ENCODE peak calls at places on chromosomes 4 and X, in nine cellular contexts. S is ascending aorta, B is fibroblast of lung, X is A549, P is left ventricle myocardium inferior, C is DND-41, I is sigmoid colon, H is GM23338, G is lower lobe of right lung. K is an unnamed sample.

GRCh38 chr4:168654206-168655174 is 157.6 kb downstream of the PALLD start:
- DNase-seq in P (no peak), I (no peak), X (no peak), G (no peak), C (no peak), H (peak; percentile 37), B (no peak), S (no peak), K (no peak)

GRCh38 chr4:96183630-96184029 is 343.7 kb downstream of the PDHA2 start:
- DNase-seq in H (no peak), X (no peak), C (no peak), G (no peak), S (no peak), P (no peak), I (no peak), B (no peak), K (no peak)

GRCh38 chr4:105878668-105879067 is 16.6 kb upstream of the NPNT start:
- DNase-seq in B (no peak), P (no peak), H (no peak), C (no peak), S (no peak), I (no peak), G (no peak), X (no peak), K (no peak)

GRCh38 chrX:318739-319578 is at the start of gene GTPBP6:
- DNase-seq in P (peak; percentile 100), G (peak; percentile 100), B (peak; percentile 99), C (peak; percentile 99), S (peak; percentile 99), H (peak; percentile 100), I (peak; percentile 100), X (peak; percentile 100), K (peak; percentile 99)

GRCh38 chrX:110004210-110004609 is 1.3 kb downstream of the TMEM164 start:
- DNase-seq in B (no peak), I (no peak), S (no peak), C (no peak), G (peak; percentile 63), X (peak; percentile 13), P (no peak), H (no peak), K (no peak)

GRCh38 chr4:101020956-101021355 is 326.4 kb downstream of the PPP3CA start:
- DNase-seq in S (no peak), X (peak; percentile 27), B (peak; percentile 81), C (no peak), H (no peak), I (no peak), P (no peak), G (no peak), K (peak; percentile 40)

GRCh38 chr4:178306565-178306964 is 864.3 kb upstream of the AGA start:
- DNase-seq in X (no peak), G (no peak), P (no peak), H (peak; percentile 23), B (peak; percentile 52), S (no peak), C (no peak), I (no peak), K (no peak)

GRCh38 chr4:181646864-181647263 is 596.3 kb upstream of the TENM3 start:
- DNase-seq in C (no peak), B (peak; percentile 64), G (no peak), S (no peak), P (no peak), I (no peak), H (no peak), X (no peak), K (no peak)

GRCh38 chr4:122921300-122921699 is 1.1 kb downstream of the NUDT6 start:
- DNase-seq in S (no peak), G (no peak), X (no peak), H (no peak), C (no peak), I (no peak), B (no peak), P (no peak), K (no peak)

GRCh38 chrX:148647666-148648065 is 147.2 kb downstream of the AFF2 start:
- DNase-seq in C (no peak), H (no peak), I (no peak), S (no peak), P (no peak), B (no peak), X (no peak), G (no peak), K (no peak)

GRCh38 chrX:104330966-104331365 is 76.2 kb upstream of the ESX1 start:
- DNase-seq in G (no peak), B (peak; percentile 75), X (no peak), P (no peak), S (no peak), C (no peak), H (no peak), I (no peak), K (no peak)

GRCh38 chrX:39853417-39853816 is 244.3 kb downstream of the BCOR start:
- DNase-seq in I (no peak), S (no peak), G (no peak), B (no peak), X (no peak), P (no peak), C (no peak), H (no peak), K (no peak)

GRCh38 chrX:74613350-74614192 is 853 bp downstream of the RLIM start:
- DNase-seq in X (peak; percentile 44), S (no peak), P (no peak), C (peak; percentile 15), H (peak; percentile 19), G (peak; percentile 33), I (no peak), B (peak; percentile 39), K (no peak)

GRCh38 chrX:154351183-154352011 is 23.0 kb downstream of the FLNA start:
- DNase-seq in B (no peak), I (no peak), C (no peak), X (peak; percentile 18), H (no peak), G (peak; percentile 54), S (no peak), P (no peak), K (peak; percentile 74)

GRCh38 chr4:147003956-147004580 is 58.4 kb upstream of the TTC29 start:
- DNase-seq in B (no peak), H (peak; percentile 64), P (no peak), C (no peak), I (no peak), X (no peak), G (no peak), S (no peak), K (no peak)

DNA sequence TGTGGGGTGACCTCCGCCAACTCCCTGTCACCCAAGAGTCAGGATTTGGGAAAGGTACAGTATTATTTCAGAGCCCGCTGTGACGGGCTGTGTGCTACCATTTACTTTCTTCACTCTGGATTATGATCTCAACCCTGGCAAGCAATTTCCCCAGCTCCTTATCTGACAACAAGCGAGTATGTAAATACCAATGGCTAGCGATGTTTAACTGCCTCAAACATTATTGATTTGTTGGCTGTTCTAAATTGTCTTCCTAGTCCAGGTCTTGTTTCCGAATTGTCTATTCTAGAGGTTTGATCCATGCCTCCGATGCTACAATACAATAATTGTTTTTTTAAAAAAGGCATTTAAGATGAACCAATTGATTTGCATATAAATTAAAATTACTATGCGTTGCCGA is 17.7 kb upstream of the PITX2 start:
- DNase-seq in S (no peak), H (no peak), P (no peak), G (no peak), X (no peak), I (no peak), C (no peak), B (no peak), K (no peak)
- H3K4me1 ChIP-seq in S (no peaks in the 10 kb centered on the region), H (peaks cover 60% of the 10 kb centered on the region), P (peaks cover 17% of the 10 kb centered on the region), G (peaks cover 10% of the 10 kb centered on the region), X (no peaks in the 10 kb centered on the region), I (peaks cover 15% of the 10 kb centered on the region), C (no peaks in the 10 kb centered on the region), B (no peaks in the 10 kb centered on the region), K (no peaks in the 10 kb centered on the region)

DNA sequence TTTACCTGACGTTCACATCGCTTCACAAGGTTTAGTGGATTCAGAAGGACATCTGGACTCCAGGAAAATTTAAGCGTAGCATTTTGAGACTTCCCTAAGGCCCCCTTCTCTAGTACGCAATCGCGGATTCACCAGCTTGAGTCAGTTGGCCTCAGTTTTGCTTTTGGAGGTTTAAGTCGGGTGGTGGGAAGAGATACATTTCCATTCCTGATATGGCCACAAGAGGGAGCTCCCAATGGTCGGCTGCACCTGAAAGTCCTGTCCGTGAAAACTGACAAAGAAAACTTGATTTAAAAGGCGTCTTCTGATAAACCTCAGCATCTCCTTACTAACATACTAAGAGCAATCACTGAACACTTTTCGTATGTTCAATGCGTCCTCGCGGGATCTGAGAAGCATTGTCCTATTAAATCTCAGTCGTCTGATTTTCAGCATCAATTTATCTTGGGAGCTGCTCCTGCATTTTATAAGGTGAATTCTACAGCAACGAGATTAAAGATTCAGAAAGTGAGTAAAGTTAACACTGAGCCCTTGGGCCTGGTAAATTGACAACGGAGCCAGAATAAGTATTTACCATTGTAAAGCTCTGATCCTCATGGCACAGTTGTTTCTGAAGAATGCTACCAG is 50.6 kb downstream of the LGI2 start:
- DNase-seq in B (peak; percentile 59), G (no peak), C (peak; percentile 54), I (peak; percentile 83), X (peak; percentile 51), S (no peak), H (peak; percentile 82), P (no peak), K (peak; percentile 43)
- H3K4me3 ChIP-seq in B (no peak overlapping the region), G (peak overlapping the region; percentile 9), C (no peak overlapping the region), I (peak overlapping the region; percentile 18), X (no peak overlapping the region), S (peak overlapping the region; percentile 21), H (no peak overlapping the region), P (peak overlapping the region; percentile 48), K (no peak overlapping the region)

GRCh38 chr4:156784970-156785369 is 186.6 kb downstream of the PDGFC start:
- DNase-seq in I (no peak), H (no peak), B (no peak), P (no peak), S (no peak), X (no peak), C (no peak), G (no peak), K (no peak)

GRCh38 chr4:156790866-156791265 is 180.7 kb downstream of the PDGFC start:
- DNase-seq in G (no peak), I (no peak), X (no peak), P (no peak), H (peak; percentile 53), B (peak; percentile 93), C (no peak), S (no peak), K (no peak)

GRCh38 chr4:156783963-156784362 is 187.6 kb downstream of the PDGFC start:
- DNase-seq in C (no peak), X (no peak), S (no peak), H (no peak), P (no peak), G (no peak), I (no peak), B (no peak), K (no peak)

GRCh38 chr4:156788782-156789181 is 182.8 kb downstream of the PDGFC start:
- DNase-seq in S (no peak), C (no peak), B (no peak), X (no peak), P (no peak), I (no peak), G (no peak), H (no peak), K (no peak)

GRCh38 chr4:156786713-156787112 is 184.9 kb downstream of the PDGFC start:
- DNase-seq in C (no peak), B (no peak), P (no peak), S (no peak), X (no peak), H (no peak), G (no peak), I (no peak), K (no peak)
- H3K4me1 ChIP-seq in C (no peaks in the 10 kb centered on the region), B (peaks cover 7% of the 10 kb centered on the region), P (peaks cover 12% of the 10 kb centered on the region), S (no peaks in the 10 kb centered on the region), X (no peaks in the 10 kb centered on the region), H (no peaks in the 10 kb centered on the region), G (no peaks in the 10 kb centered on the region), I (peaks cover 4% of the 10 kb centered on the region), K (no peaks in the 10 kb centered on the region)

GRCh38 chr4:159384017-159384416 is 281.1 kb downstream of the RAPGEF2 start:
- DNase-seq in X (no peak), C (no peak), G (no peak), I (no peak), H (no peak), P (no peak), B (no peak), S (no peak), K (no peak)
- H3K4me3 ChIP-seq in X (no peak overlapping the region), C (no peak overlapping the region), G (no peak overlapping the region), I (no peak overlapping the region), H (no peak overlapping the region), P (no peak overlapping the region), B (no peak overlapping the region), S (no peak overlapping the region), K (no peak overlapping the region)